ENCODE peak calls at places on chromosome 13, in five cellular contexts. One of them, this sample, is unnamed.

GRCh38 chr13:52141299-52141698 is 12.4 kb upstream of the NEK5 start:
- DNase-seq in hepatocyte: no peak
- DNase-seq in HEK293T: no peak
- DNase-seq in GOT3: no peak
- DNase-seq in iPS DF 19.7: no peak
- DNase-seq in this sample: peak

GRCh38 chr13:51912511-51913225 is 50.9 kb downstream of the CCDC70 start:
- DNase-seq in hepatocyte: no peak
- DNase-seq in HEK293T: no peak
- DNase-seq in GOT3: no peak
- DNase-seq in iPS DF 19.7: no peak
- DNase-seq in this sample: no peak

GRCh38 chr13:113453962-113454361 is 674 bp upstream of the ADPRHL1 start:
- DNase-seq in hepatocyte: no peak
- DNase-seq in HEK293T: no peak
- DNase-seq in GOT3: no peak
- DNase-seq in iPS DF 19.7: no peak
- DNase-seq in this sample: peak

GRCh38 chr13:28046981-28047380 is 53.4 kb downstream of the FLT3 start:
- DNase-seq in hepatocyte: no peak
- DNase-seq in HEK293T: no peak
- DNase-seq in GOT3: no peak
- DNase-seq in iPS DF 19.7: no peak
- DNase-seq in this sample: peak

GRCh38 chr13:25701304-25701703 is 329.5 kb downstream of the ATP8A2 start:
- DNase-seq in hepatocyte: no peak
- DNase-seq in HEK293T: no peak
- DNase-seq in GOT3: no peak
- DNase-seq in iPS DF 19.7: no peak
- DNase-seq in this sample: no peak

GRCh38 chr13:33256148-33256547 is 29.4 kb downstream of the STARD13 start:
- DNase-seq in hepatocyte: no peak
- DNase-seq in HEK293T: no peak
- DNase-seq in GOT3: no peak
- DNase-seq in iPS DF 19.7: no peak
- DNase-seq in this sample: no peak

GRCh38 chr13:72062566-72062965 is 195.6 kb upstream of the DACH1 start:
- DNase-seq in hepatocyte: no peak
- DNase-seq in HEK293T: no peak
- DNase-seq in GOT3: no peak
- DNase-seq in iPS DF 19.7: peak
- DNase-seq in this sample: no peak

GRCh38 chr13:44389856-44390255 is 16.2 kb downstream of the SERP2 start:
- DNase-seq in hepatocyte: no peak
- DNase-seq in HEK293T: no peak
- DNase-seq in GOT3: no peak
- DNase-seq in iPS DF 19.7: no peak
- DNase-seq in this sample: no peak

GRCh38 chr13:44826586-44827350 is 162.5 kb downstream of the NUFIP1 start:
- DNase-seq in hepatocyte: no peak
- DNase-seq in HEK293T: no peak
- DNase-seq in GOT3: no peak
- DNase-seq in iPS DF 19.7: no peak
- DNase-seq in this sample: no peak

GRCh38 chr13:109778102-109778542 is 8.3 kb downstream of the IRS2 start:
- DNase-seq in hepatocyte: peak
- DNase-seq in HEK293T: no peak
- DNase-seq in GOT3: no peak
- DNase-seq in iPS DF 19.7: no peak
- DNase-seq in this sample: peak

GRCh38 chr13:112204881-112205327 is 138.0 kb downstream of the SOX1 start:
- DNase-seq in hepatocyte: no peak
- DNase-seq in HEK293T: no peak
- DNase-seq in GOT3: no peak
- DNase-seq in iPS DF 19.7: peak
- DNase-seq in this sample: no peak

GRCh38 chr13:41601718-41602445 is 144.5 kb downstream of the RGCC start:
- DNase-seq in hepatocyte: no peak
- DNase-seq in HEK293T: no peak
- DNase-seq in GOT3: no peak
- DNase-seq in iPS DF 19.7: no peak
- DNase-seq in this sample: no peak

GRCh38 chr13:71149498-71150363 is 717.3 kb downstream of the DACH1 start:
- DNase-seq in hepatocyte: no peak
- DNase-seq in HEK293T: no peak
- DNase-seq in GOT3: no peak
- DNase-seq in iPS DF 19.7: no peak
- DNase-seq in this sample: no peak

GRCh38 chr13:43433691-43434121 is 353.1 kb downstream of the ENOX1 start:
- DNase-seq in hepatocyte: no peak
- DNase-seq in HEK293T: no peak
- DNase-seq in GOT3: no peak
- DNase-seq in iPS DF 19.7: no peak
- DNase-seq in this sample: peak

This sample was measured in choroid plexus epithelial cell.